ENCODE peak calls at places on chromosomes 6 and 20, in six cellular contexts. W is pancreas, X is K562, J is DND-41, L is PC-9, H is psoas muscle. F is an unnamed sample. For H3K27me3, the result is how much of the 10 kb centered on the place peaks cover.

GRCh38 chr6:160586374-160586773 is 77.7 kb downstream of the LPA start:
- DNase-seq in W (no peak), J (no peak), X (no peak), L (no peak), H (no peak), F (no peak)

GRCh38 chr6:30326446-30327231 is at the start of gene TRIM39:
- DNase-seq in J (peak), L (peak), X (peak), W (peak), H (peak), F (peak)

GRCh38 chr6:148677594-148678476 is 69.0 kb upstream of the UST start:
- DNase-seq in J (no peak), W (no peak), X (no peak), H (no peak), L (no peak), F (no peak)

GRCh38 chr6:40962241-40962640 is 76.8 kb downstream of the UNC5CL start:
- DNase-seq in X (no peak), H (no peak), W (no peak), J (peak), L (peak), F (no peak)

GRCh38 chr20:2297352-2297717 is 1.5 kb downstream of the TGM3 start:
- DNase-seq in J (no peak), H (no peak), X (no peak), L (no peak), W (peak), F (no peak)

GRCh38 chr6:150924808-150925654 is 59.5 kb downstream of the MTHFD1L start:
- DNase-seq in W (no peak), J (no peak), H (no peak), X (no peak), L (no peak), F (no peak)

GRCh38 chr6:62367601-62368000 is 81.6 kb upstream of the KHDRBS2 start:
- DNase-seq in X (no peak), J (no peak), L (no peak), H (no peak), W (no peak), F (no peak)

GRCh38 chr6:37303891-37304503 is 46.1 kb upstream of the TMEM217 start:
- DNase-seq in L (no peak), W (no peak), J (peak), X (peak), H (no peak), F (no peak)

GRCh38 chr20:36497856-36498255 is 43.5 kb upstream of the MYL9 start:
- DNase-seq in J (no peak), L (no peak), X (no peak), H (no peak), W (peak), F (no peak)

GRCh38 chr6:144413418-144413817 is 128.3 kb downstream of the UTRN start:
- DNase-seq in X (no peak), W (no peak), J (no peak), H (no peak), L (no peak), F (peak)

GRCh38 chr20:14729390-14729789 is 392.0 kb upstream of the FLRT3 start:
- DNase-seq in L (no peak), W (no peak), J (no peak), X (no peak), H (no peak), F (no peak)

GRCh38 chr20:37295001-37295400 is 5.5 kb downstream of the MANBAL start:
- DNase-seq in J (no peak), W (no peak), L (peak), X (peak), H (no peak), F (no peak)

GRCh38 chr6:1670711-1671462 is 61.2 kb downstream of the FOXC1 start:
- DNase-seq in W (no peak), H (no peak), J (peak), L (peak), X (no peak), F (no peak)

GRCh38 chr6:46954819-46955520 is 33.2 kb upstream of the ADGRF5 start:
- DNase-seq in J (no peak), W (no peak), L (no peak), X (no peak), H (no peak), F (no peak)

GRCh38 chr6:125598422-125598821 is 151.0 kb upstream of the HEY2 start:
- DNase-seq in X (no peak), W (no peak), J (no peak), H (peak), L (no peak), F (no peak)

GRCh38 chr20:56957737-56958553 is 308.5 kb downstream of the BMP7 start:
- DNase-seq in L (no peak), J (no peak), H (no peak), W (no peak), X (no peak), F (no peak)

GRCh38 chr20:19565721-19566120 is 192.3 kb upstream of the RIN2 start:
- DNase-seq in H (no peak), L (no peak), W (no peak), X (no peak), J (no peak), F (no peak)

GRCh38 chr20:49052334-49052733 is 6.2 kb downstream of the CSE1L start:
- DNase-seq in H (no peak), W (no peak), L (no peak), X (no peak), J (no peak), F (no peak)

DNA sequence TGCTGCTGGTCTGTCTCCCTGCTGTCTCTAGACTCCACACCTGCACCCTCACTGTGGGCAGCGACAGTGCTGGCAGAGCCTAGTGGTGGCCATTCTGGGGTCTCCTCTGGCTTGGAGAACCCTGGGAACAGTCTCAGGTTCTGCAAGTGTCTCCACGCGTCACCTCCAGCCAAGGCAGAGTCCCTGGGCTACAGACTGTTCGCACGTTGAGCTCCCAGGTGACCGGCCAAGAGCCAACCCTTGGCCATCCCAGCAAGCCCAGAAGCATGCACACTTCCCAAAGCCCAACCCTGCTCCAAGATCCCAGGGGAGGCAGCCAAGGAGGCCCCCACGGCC is 4.8 kb downstream of the EEF1A2 start:
- DNase-seq in W (no peak), X (no peak), J (no peak), H (peak), L (no peak), F (no peak)
- H3K27me3 ChIP-seq in W (under half), X (under half), J (under half), H (under half), L (under half), F (under half)

GRCh38 chr6:157144861-157145260 is 178.5 kb downstream of the TMEM242 start:
- DNase-seq in L (no peak), J (no peak), X (no peak), H (no peak), W (no peak), F (no peak)
- H3K4me3 ChIP-seq in L (no peak), J (no peak), X (no peak), H (no peak), W (no peak), F (no peak)

GRCh38 chr20:46117704-46118467 is at the start of gene CD40:
- DNase-seq in X (peak), W (peak), L (peak), J (peak), H (peak), F (peak)
- H3K27ac ChIP-seq in X (no peak), W (peak), L (no peak), J (no peak), H (peak), F (no peak)

GRCh38 chr6:33868143-33868542 is 64.3 kb upstream of the MLN start:
- DNase-seq in H (no peak), J (no peak), W (no peak), X (no peak), L (no peak), F (no peak)
- H3K27me3 ChIP-seq in H (under half), J (under half), W (under half), X (under half), L (half or more), F (under half)

DNA sequence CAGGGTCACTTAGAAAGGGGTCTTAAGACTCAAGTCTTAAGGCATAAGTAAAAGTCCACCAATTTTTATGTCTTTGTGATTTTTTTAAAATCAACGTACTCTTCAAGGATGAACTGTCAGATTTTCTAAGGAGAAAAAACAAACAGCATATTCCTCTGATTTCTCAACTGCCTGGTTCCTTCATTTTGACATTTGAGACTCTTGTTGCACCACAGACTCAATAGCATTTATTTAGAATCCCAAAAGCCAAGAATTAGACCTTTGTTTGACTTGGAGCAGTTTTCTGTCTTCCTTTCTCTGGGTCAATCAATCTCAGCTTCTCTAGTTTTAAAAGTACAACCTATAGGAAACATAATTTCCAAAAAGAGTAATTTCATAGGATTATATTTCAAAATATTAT is 405.8 kb downstream of the KIF16B start:
- DNase-seq in J (no peak), X (no peak), W (no peak), L (no peak), H (no peak), F (no peak)
- H3K4me3 ChIP-seq in J (no peak), X (no peak), W (no peak), L (no peak), H (no peak), F (no peak)

F was measured in CD8-positive, alpha-beta memory T cell.